ENCODE peak calls at places on chromosomes 4 and X, in six cellular contexts. I is SK-N-SH, F is K562, X is HepG2, G is H1, N is HCT116. W is an unnamed sample.
A peak's percentile ranks its signal among the peaks of the same experiment; 100 is the strongest.

GRCh38 chrX:97372006-97372766 is 488.5 kb downstream of the RPA4 start:
- DNase-seq in I (no peak), F (no peak), X (no peak), G (no peak), N (no peak), W (no peak)

GRCh38 chr4:179569549-179569948 is 2127.3 kb upstream of the AGA start:
- DNase-seq in I (no peak), F (no peak), X (no peak), G (no peak), N (no peak), W (no peak)

GRCh38 chr4:124964251-124964650 is 251.7 kb upstream of the ANKRD50 start:
- DNase-seq in I (no peak), F (no peak), X (no peak), G (no peak), N (no peak), W (no peak)

GRCh38 chr4:56276547-56276946 is 110.7 kb downstream of the AASDH start:
- DNase-seq in I (no peak), F (no peak), X (no peak), G (no peak), N (no peak), W (no peak)

GRCh38 chr4:164997324-164997723 is 19.9 kb upstream of the TRIM61 start:
- DNase-seq in I (no peak), F (peak; percentile 53), X (peak; percentile 16), G (no peak), N (peak; percentile 40), W (no peak)

GRCh38 chrX:63330681-63331080 is 20.5 kb downstream of the SPIN4 start:
- DNase-seq in I (no peak), F (no peak), X (no peak), G (no peak), N (no peak), W (no peak)

GRCh38 chrX:48937065-48937907 is 18.5 kb upstream of the PIM2 start:
- DNase-seq in I (no peak), F (peak; percentile 93), X (no peak), G (no peak), N (no peak), W (no peak)

GRCh38 chrX:41180194-41180902 is 95.1 kb downstream of the USP9X start:
- DNase-seq in I (peak; percentile 44), F (peak; percentile 58), X (peak; percentile 39), G (no peak), N (peak; percentile 26), W (no peak)

GRCh38 chr4:105598787-105599186 is 46.4 kb downstream of the ARHGEF38 start:
- DNase-seq in I (no peak), F (no peak), X (no peak), G (no peak), N (no peak), W (no peak)

GRCh38 chr4:4323705-4324534 is 33.9 kb downstream of the ZBTB49 start:
- DNase-seq in I (no peak), F (peak; percentile 84), X (no peak), G (no peak), N (no peak), W (no peak)

GRCh38 chrX:16828126-16828908 is 41.8 kb downstream of the RBBP7 start:
- DNase-seq in I (no peak), F (no peak), X (no peak), G (no peak), N (no peak), W (no peak)

GRCh38 chrX:16834811-16835210 is 35.4 kb downstream of the RBBP7 start:
- DNase-seq in I (no peak), F (no peak), X (no peak), G (no peak), N (no peak), W (no peak)

GRCh38 chrX:16836371-16836770 is 33.8 kb downstream of the RBBP7 start:
- DNase-seq in I (peak; percentile 47), F (peak; percentile 8), X (peak; percentile 17), G (no peak), N (no peak), W (no peak)

GRCh38 chrX:16827225-16827624 is 41.0 kb downstream of the TXLNG start:
- DNase-seq in I (no peak), F (no peak), X (no peak), G (no peak), N (no peak), W (no peak)

DNA sequence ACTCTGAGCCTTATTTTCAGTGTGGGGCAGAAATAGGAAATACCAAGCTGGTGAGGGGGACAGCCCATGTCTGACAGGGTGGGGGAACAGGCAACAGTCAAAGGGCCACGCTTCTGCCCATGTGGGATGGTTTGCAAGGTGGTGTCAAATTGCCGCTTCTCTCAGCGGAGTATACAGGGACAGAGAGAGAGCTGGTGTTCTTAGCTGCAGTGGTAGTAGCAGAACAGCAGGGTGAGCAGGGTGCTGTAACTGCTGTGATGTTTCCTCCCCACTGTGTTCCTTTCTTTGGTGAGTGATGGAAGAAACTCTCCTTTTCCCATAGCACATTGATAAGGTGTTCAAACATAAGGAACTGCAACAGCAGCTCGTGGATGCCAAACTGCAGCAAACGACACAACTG is 37.9 kb downstream of the RBBP7 start:
- DNase-seq in I (no peak), F (no peak), X (no peak), G (no peak), N (no peak), W (no peak)
- TF ChIP-seq JUND in I (no peak), F (no peak), X (no peak), G (no peak), N (no peak), W (no peak)

DNA sequence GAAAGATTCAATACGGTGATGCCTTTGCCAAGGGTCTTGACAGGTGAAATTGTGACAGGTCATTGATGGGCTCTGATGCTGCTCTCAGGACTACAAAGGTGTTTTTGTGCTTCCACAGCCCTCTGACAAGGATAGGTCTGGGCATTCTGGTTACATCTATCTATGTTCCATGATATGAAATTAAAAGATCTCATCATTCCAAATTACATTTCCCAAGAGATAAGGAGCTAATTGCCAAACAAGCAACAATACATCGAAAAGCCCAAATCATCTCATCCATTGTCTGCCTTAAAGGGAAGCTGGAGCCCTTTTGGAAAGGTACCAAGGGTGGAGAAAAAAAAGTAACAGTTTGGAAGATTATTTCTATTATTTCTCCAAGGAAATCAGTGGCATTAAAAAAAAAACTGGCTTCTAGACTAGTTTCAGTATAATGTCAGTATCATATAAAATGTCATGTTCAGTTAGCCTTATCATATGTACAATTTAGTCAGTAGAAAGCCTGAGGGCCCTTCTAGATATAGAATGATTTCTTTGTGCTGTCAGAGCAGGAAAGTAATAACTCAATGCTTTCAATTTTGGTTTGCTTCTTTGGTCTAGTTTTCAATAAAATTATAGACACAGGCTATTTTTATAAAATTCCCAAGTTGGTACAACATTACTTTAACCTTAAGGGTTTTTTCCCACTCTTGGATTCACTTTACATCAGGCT is 224.5 kb upstream of the GPRIN3 start:
- DNase-seq in I (no peak), F (no peak), X (no peak), G (no peak), N (no peak), W (no peak)
- TF ChIP-seq JUND in I (no peak), F (no peak), X (no peak), G (no peak), N (no peak), W (no peak)

DNA sequence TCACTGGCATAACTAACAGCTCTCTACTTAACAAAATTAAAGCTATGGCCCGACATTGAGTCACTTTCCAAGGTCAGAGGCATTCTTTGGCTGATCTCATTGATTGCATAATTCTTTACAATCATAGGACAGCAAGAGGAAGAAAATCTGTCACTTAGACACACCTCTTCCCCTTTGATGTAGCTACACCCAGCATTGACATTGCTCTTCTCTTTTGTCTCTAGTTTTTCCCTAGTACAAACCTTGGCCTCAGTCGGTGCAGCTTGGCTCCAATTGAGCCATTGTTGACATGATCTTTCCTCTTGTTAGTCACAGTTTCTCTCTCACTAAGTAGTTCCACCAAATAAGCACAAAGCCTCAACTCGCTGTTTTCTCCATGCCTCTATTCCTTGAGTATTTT is 313.3 kb upstream of the ACTRT1 start:
- DNase-seq in I (no peak), F (no peak), X (peak; percentile 4), G (no peak), N (no peak), W (no peak)
- TF ChIP-seq JUND in I (no peak), F (no peak), X (no peak), G (no peak), N (no peak), W (no peak)

DNA sequence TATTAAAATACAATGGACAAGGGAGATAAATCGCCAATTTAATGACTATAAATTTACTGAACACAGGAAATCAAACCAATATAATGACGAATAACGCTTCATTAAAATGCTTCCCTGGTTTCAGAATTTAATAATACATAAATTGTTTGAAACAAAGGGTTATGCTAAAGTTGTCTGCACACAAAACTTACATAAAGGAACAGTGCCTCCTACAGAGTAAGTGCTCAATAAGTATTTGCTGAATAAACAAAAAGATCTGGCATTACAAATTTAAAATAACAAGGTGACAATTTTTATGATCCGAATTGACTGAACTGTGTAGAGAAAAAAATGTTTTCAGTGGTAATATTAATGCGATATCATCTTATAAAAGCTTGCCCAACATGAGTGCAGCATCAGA is 69.6 kb downstream of the NOCT start:
- DNase-seq in I (no peak), F (peak; percentile 16), X (peak; percentile 11), G (no peak), N (no peak), W (peak; percentile 16)
- TF ChIP-seq JUND in I (no peak), F (no peak), X (no peak), G (no peak), N (no peak), W (no peak)

GRCh38 chr4:51884055-51884454 is 41.1 kb downstream of the DCUN1D4 start:
- DNase-seq in I (no peak), F (no peak), X (no peak), G (no peak), N (no peak), W (no peak)
- TF ChIP-seq JUND in I (no peak), F (no peak), X (no peak), G (no peak), N (no peak), W (no peak)

DNA sequence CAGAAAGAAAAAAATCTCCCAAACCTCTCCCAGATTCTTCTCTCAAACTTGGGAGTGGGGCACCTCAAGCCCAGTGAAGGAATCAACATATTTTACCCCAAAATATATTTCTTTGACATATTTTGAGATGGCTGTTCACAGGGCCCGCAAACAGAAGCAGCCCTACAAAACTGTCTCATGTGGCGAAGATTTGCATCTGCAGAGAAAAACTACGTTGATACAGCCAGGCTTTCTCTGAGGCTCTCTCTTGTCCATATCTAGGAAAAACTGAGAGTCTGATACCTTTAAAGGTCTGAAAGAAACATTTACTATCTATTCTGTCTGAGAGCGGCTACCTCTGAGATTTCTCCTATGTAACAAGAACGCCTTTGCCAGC is 23.3 kb upstream of the TMSB4X start:
- DNase-seq in I (no peak), F (no peak), X (no peak), G (no peak), N (no peak), W (no peak)
- TF ChIP-seq JUND in I (no peak), F (no peak), X (no peak), G (no peak), N (no peak), W (no peak)

GRCh38 chr4:7327341-7327885 is 107.3 kb downstream of the PSAPL1 start:
- DNase-seq in I (no peak), F (no peak), X (no peak), G (no peak), N (no peak), W (no peak)

GRCh38 chr4:7328162-7328912 is 106.4 kb downstream of the PSAPL1 start:
- DNase-seq in I (no peak), F (no peak), X (no peak), G (no peak), N (no peak), W (no peak)

GRCh38 chr4:7330811-7331681 is 103.7 kb downstream of the PSAPL1 start:
- DNase-seq in I (no peak), F (no peak), X (no peak), G (no peak), N (no peak), W (no peak)

GRCh38 chr4:7330031-7330596 is 104.6 kb downstream of the PSAPL1 start:
- DNase-seq in I (no peak), F (no peak), X (no peak), G (no peak), N (no peak), W (no peak)

GRCh38 chr4:7328913-7329638 is 105.7 kb downstream of the PSAPL1 start:
- DNase-seq in I (no peak), F (no peak), X (no peak), G (no peak), N (peak; percentile 67), W (no peak)
- TF ChIP-seq JUND in I (no peak), F (no peak), X (no peak), G (no peak), N (no peak), W (no peak)

W was measured in T47D.